ENCODE peak calls at places on chromosomes 6 and 20, in four cellular contexts. W, U, I and N are unnamed samples.

GRCh38 chr20:33506576-33506975 is 16.7 kb downstream of the CBFA2T2 start:
- DNase-seq in W (no peak), I (no peak), U (no peak), N (no peak)

GRCh38 chr20:60062431-60063336 is 104.5 kb downstream of the CDH26 start:
- DNase-seq in W (peak; percentile 77), I (no peak), U (peak; percentile 86), N (no peak)

GRCh38 chr20:4216866-4217265 is 201.5 kb upstream of the RNF24 start:
- DNase-seq in I (no peak), W (no peak), U (no peak), N (no peak)

GRCh38 chr20:61649105-61649878 is 397.2 kb downstream of the CDH4 start:
- DNase-seq in I (no peak), U (no peak), W (no peak), N (no peak)

GRCh38 chr6:6556738-6557503 is 31.6 kb upstream of the LY86 start:
- DNase-seq in I (no peak), U (peak; percentile 51), W (no peak), N (peak; percentile 57)

GRCh38 chr6:85923013-85923430 is 280.3 kb upstream of the SYNCRIP start:
- DNase-seq in U (peak; percentile 80), W (peak; percentile 34), I (peak; percentile 60), N (no peak)

GRCh38 chr20:35768731-35769664 is 2.8 kb upstream of the PHF20 start:
- DNase-seq in I (peak; percentile 96), W (peak; percentile 95), U (peak; percentile 98), N (peak; percentile 86)

GRCh38 chr20:48850681-48851299 is 23.0 kb upstream of the PREX1 start:
- DNase-seq in U (no peak), I (no peak), W (no peak), N (no peak)

GRCh38 chr6:50913105-50913770 is 94.6 kb downstream of the TFAP2B start:
- DNase-seq in U (no peak), W (no peak), I (no peak), N (no peak)

GRCh38 chr6:166737231-166737630 is 110.2 kb upstream of the RPS6KA2 start:
- DNase-seq in I (peak; percentile 30), W (peak; percentile 63), U (no peak), N (no peak)

GRCh38 chr6:117548797-117549301 is 53.5 kb downstream of the GOPC start:
- DNase-seq in I (peak; percentile 35), W (peak; percentile 92), U (peak; percentile 42), N (no peak)

GRCh38 chr6:83371428-83371827 is 59.4 kb downstream of the ME1 start:
- DNase-seq in U (peak; percentile 37), W (peak; percentile 73), I (no peak), N (no peak)

GRCh38 chr20:56797023-56797422 is 167.9 kb downstream of the TFAP2C start:
- DNase-seq in U (no peak), W (no peak), I (no peak), N (no peak)

GRCh38 chr6:165881812-165882211 is 218.8 kb upstream of the PDE10A start:
- DNase-seq in W (no peak), U (no peak), I (no peak), N (no peak)

GRCh38 chr6:15593798-15594197 is 69.0 kb downstream of the DTNBP1 start:
- DNase-seq in I (no peak), U (no peak), W (peak; percentile 23), N (no peak)

GRCh38 chr20:3764659-3765058 is 2.9 kb downstream of the ADISSP start:
- DNase-seq in U (no peak), W (no peak), I (no peak), N (no peak)

GRCh38 chr6:144718431-144718830 is 433.3 kb downstream of the UTRN start:
- DNase-seq in U (peak; percentile 78), W (peak; percentile 63), I (peak; percentile 67), N (no peak)

GRCh38 chr20:15882553-15882952 is 690.7 kb downstream of the KIF16B start:
- DNase-seq in U (peak; percentile 11), I (peak; percentile 33), W (no peak), N (no peak)

GRCh38 chr6:104957301-104958177 is 632 bp downstream of the LIN28B start:
- DNase-seq in W (no peak), U (no peak), I (no peak), N (peak; percentile 28)

GRCh38 chr6:42166444-42167141 is 6.6 kb upstream of the GUCA1A start:
- DNase-seq in W (peak; percentile 50), U (peak; percentile 48), I (peak; percentile 78), N (peak; percentile 87)

GRCh38 chr6:32317532-32317931 is 54.2 kb downstream of the TSBP1 start:
- DNase-seq in U (no peak), I (no peak), W (no peak), N (no peak)

GRCh38 chr6:147872002-147872401 is 363.5 kb downstream of the SAMD5 start:
- DNase-seq in W (no peak), U (no peak), I (no peak), N (no peak)

GRCh38 chr6:26185004-26185403 is 97.8 kb downstream of the HFE start:
- DNase-seq in U (no peak), W (no peak), I (no peak), N (no peak)

GRCh38 chr6:66717786-66718185 is 1010.8 kb upstream of the EYS start:
- DNase-seq in W (no peak), I (no peak), U (no peak), N (no peak)

GRCh38 chr6:38876470-38876869 is 161.4 kb downstream of the DNAH8 start:
- DNase-seq in W (peak; percentile 37), I (no peak), U (no peak), N (no peak)

GRCh38 chr6:54737247-54737646 is 109.3 kb upstream of the FAM83B start:
- DNase-seq in I (no peak), W (no peak), U (peak; percentile 19), N (peak; percentile 42)

GRCh38 chr6:93794161-93794560 is 374.8 kb upstream of the EPHA7 start:
- DNase-seq in I (no peak), W (no peak), U (peak; percentile 37), N (no peak)

DNA sequence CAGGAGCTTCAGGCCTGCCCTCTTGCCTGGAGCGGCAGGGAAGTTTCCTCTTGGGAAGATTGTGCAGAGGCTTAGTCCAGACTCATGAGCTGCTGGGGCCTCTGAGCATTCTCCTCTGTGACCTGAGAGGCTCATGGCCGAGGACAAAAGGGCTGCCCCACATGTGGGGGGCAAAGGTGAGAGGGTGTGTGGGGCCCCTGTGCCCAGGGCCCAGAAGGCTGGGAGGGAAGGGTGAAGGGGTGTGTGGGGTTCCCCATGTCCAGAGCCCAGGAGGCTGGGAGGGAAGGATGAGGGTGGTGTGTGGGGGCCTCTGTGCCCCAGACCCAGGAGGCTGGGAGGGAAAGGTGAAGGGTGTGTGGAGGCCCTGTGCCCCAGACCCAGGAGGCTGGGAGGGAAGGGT is 50.8 kb upstream of the SLC22A1 start:
- DNase-seq in I (no peak), W (no peak), U (no peak), N (no peak)
- H3K36me3 ChIP-seq in I (peaks cover 18% of the 10 kb centered on the region), W (peaks cover 30% of the 10 kb centered on the region), U (no peaks in the 10 kb centered on the region), N (peaks cover 6% of the 10 kb centered on the region)

GRCh38 chr20:53940883-53941546 is 129.4 kb downstream of the BCAS1 start:
- DNase-seq in I (peak; percentile 83), W (peak; percentile 96), U (peak; percentile 93), N (peak; percentile 59)
- H3K4me3 ChIP-seq in I (no peak overlapping the region), W (no peak overlapping the region), U (peak overlapping the region; percentile 53), N (no peak overlapping the region)

GRCh38 chr6:158083687-158084325 is 84.3 kb downstream of the SERAC1 start:
- DNase-seq in U (no peak), W (no peak), I (no peak), N (no peak)

GRCh38 chr6:158085261-158086053 is 82.6 kb downstream of the SERAC1 start:
- DNase-seq in U (no peak), W (no peak), I (no peak), N (no peak)

GRCh38 chr6:158078320-158078719 is 89.7 kb downstream of the SERAC1 start:
- DNase-seq in W (no peak), U (no peak), I (no peak), N (no peak)

GRCh38 chr6:158080849-158081656 is 87.0 kb downstream of the SERAC1 start:
- DNase-seq in U (no peak), I (no peak), W (no peak), N (no peak)

DNA sequence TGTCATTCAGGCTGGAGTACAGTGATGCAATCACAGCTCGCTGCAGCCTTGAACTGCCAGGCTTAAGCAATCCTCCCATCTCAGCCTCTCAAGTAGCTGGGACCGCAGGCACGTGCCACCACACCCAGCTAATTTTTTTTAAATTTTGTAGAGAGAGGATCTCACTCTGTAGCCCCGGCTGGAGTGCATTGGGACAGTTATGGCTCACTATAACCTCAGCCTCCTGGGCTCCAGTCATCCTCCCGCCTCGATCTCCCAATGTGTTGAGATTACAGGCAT is 86.5 kb downstream of the SERAC1 start:
- DNase-seq in U (no peak), W (no peak), I (no peak), N (no peak)
- H3K36me3 ChIP-seq in U (peaks cover 57% of the 10 kb centered on the region), W (peaks cover 27% of the 10 kb centered on the region), I (peaks cover 13% of the 10 kb centered on the region), N (peaks cover 4% of the 10 kb centered on the region)

DNA sequence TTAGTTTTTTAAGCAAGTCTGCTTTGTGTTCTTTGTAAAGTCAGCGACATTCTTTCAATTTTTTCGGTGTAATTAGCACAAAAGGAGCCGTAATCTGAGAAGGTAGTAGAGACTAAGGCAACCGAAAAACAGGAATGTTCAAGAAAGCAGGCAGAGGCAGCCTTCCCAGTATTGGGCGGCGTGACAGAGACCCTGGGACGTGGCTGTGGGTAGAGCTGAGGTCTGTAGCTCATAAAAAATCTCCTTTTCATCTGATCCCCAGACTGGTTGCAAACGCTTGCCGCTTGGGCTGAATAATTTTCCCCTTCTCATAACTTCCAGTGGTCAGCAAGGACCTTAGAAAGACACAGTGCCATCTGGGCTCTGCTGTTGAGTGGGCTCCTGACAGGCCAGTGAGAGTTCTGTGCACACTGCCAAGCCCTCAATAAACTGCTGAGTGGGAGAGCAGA is 30.8 kb downstream of the GNAS start:
- DNase-seq in W (peak; percentile 71), U (peak; percentile 21), I (no peak), N (no peak)
- H3K4me3 ChIP-seq in W (no peak overlapping the region), U (peak overlapping the region; percentile 50), I (no peak overlapping the region), N (no peak overlapping the region)

DNA sequence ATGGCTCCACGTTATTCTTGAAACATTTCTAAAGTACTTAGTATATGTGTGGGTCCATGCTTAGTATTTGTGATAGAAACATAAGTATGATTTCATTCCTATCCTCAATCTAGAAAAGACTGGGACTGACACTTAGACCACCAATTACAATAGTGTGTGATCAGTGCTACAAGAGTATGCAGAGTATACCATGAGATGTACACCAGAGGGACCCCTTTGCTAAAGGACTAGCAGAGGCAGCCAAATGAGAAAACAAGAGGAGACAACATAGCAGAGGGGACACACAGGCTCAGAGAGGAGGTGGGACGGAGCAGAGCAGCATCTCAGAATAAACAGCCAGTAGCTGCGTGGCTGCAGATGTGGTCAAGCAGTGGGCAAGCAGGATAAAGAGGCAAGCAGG is 21.0 kb downstream of the RMND1 start:
- DNase-seq in U (no peak), I (no peak), W (no peak), N (no peak)
- H3K36me3 ChIP-seq in U (peaks cover 42% of the 10 kb centered on the region), I (peaks cover 37% of the 10 kb centered on the region), W (peaks cover 2% of the 10 kb centered on the region), N (no peaks in the 10 kb centered on the region)

GRCh38 chr20:1896859-1897258 is 1.7 kb downstream of the SIRPA start:
- DNase-seq in W (no peak), U (no peak), I (no peak), N (no peak)
- H3K4me3 ChIP-seq in W (no peak overlapping the region), U (peak overlapping the region; percentile 99), I (peak overlapping the region; percentile 85), N (no peak overlapping the region)